ENCODE peak calls at places on chromosomes 12 and 14, in six cellular contexts. One of them, this sample, is unnamed.

GRCh38 chr12:32273712-32274111 is 125.6 kb upstream of the FGD4 start:
- DNase-seq in astrocyte of the spinal cord: no peak
- DNase-seq in kidney: no peak
- DNase-seq in astrocyte of the cerebellum: no peak
- DNase-seq in GM23338: peak; percentile 66
- DNase-seq in brain microvascular endothelial cell: no peak
- DNase-seq in this sample: no peak

GRCh38 chr12:67747869-67748760 is 99.6 kb downstream of the DYRK2 start:
- DNase-seq in kidney: no peak
- DNase-seq in GM23338: no peak
- DNase-seq in brain microvascular endothelial cell: no peak
- DNase-seq in astrocyte of the cerebellum: peak; percentile 8
- DNase-seq in astrocyte of the spinal cord: peak; percentile 61
- DNase-seq in this sample: peak; percentile 60

GRCh38 chr12:42589465-42590323 is at the start of gene PRICKLE1:
- DNase-seq in astrocyte of the cerebellum: peak; percentile 32
- DNase-seq in brain microvascular endothelial cell: peak; percentile 22
- DNase-seq in kidney: peak; percentile 79
- DNase-seq in astrocyte of the spinal cord: peak; percentile 74
- DNase-seq in GM23338: peak; percentile 67
- DNase-seq in this sample: no peak

GRCh38 chr14:94971750-94972149 is 185.6 kb downstream of the DICER1 start:
- DNase-seq in astrocyte of the cerebellum: peak; percentile 12
- DNase-seq in astrocyte of the spinal cord: no peak
- DNase-seq in GM23338: no peak
- DNase-seq in kidney: no peak
- DNase-seq in brain microvascular endothelial cell: no peak
- DNase-seq in this sample: no peak

GRCh38 chr12:88416786-88417185 is 163.5 kb downstream of the KITLG start:
- DNase-seq in astrocyte of the cerebellum: no peak
- DNase-seq in brain microvascular endothelial cell: no peak
- DNase-seq in kidney: no peak
- DNase-seq in GM23338: no peak
- DNase-seq in astrocyte of the spinal cord: no peak
- DNase-seq in this sample: no peak

GRCh38 chr14:34684578-34684977 is 29.8 kb downstream of the CFL2 start:
- DNase-seq in brain microvascular endothelial cell: no peak
- DNase-seq in GM23338: no peak
- DNase-seq in kidney: no peak
- DNase-seq in astrocyte of the cerebellum: no peak
- DNase-seq in astrocyte of the spinal cord: peak; percentile 20
- DNase-seq in this sample: no peak

GRCh38 chr14:52596320-52596719 is 43.7 kb downstream of the GPR137C start:
- DNase-seq in astrocyte of the spinal cord: no peak
- DNase-seq in brain microvascular endothelial cell: no peak
- DNase-seq in GM23338: peak; percentile 73
- DNase-seq in astrocyte of the cerebellum: no peak
- DNase-seq in kidney: no peak
- DNase-seq in this sample: no peak

GRCh38 chr12:80262372-80263170 is 163.2 kb downstream of the OTOGL start:
- DNase-seq in brain microvascular endothelial cell: no peak
- DNase-seq in astrocyte of the cerebellum: no peak
- DNase-seq in astrocyte of the spinal cord: no peak
- DNase-seq in GM23338: no peak
- DNase-seq in kidney: no peak
- DNase-seq in this sample: peak; percentile 80

GRCh38 chr12:48988030-48988649 is 10.0 kb downstream of the WNT1 start:
- DNase-seq in brain microvascular endothelial cell: peak; percentile 41
- DNase-seq in astrocyte of the spinal cord: no peak
- DNase-seq in GM23338: peak; percentile 89
- DNase-seq in astrocyte of the cerebellum: no peak
- DNase-seq in kidney: no peak
- DNase-seq in this sample: no peak

GRCh38 chr12:107091381-107091780 is 2.0 kb downstream of the CRY1 start:
- DNase-seq in brain microvascular endothelial cell: peak; percentile 59
- DNase-seq in astrocyte of the cerebellum: peak; percentile 31
- DNase-seq in astrocyte of the spinal cord: peak; percentile 64
- DNase-seq in kidney: no peak
- DNase-seq in GM23338: no peak
- DNase-seq in this sample: no peak

GRCh38 chr14:104108570-104109060 is 23.1 kb downstream of the ASPG start:
- DNase-seq in astrocyte of the cerebellum: no peak
- DNase-seq in astrocyte of the spinal cord: no peak
- DNase-seq in kidney: peak; percentile 65
- DNase-seq in brain microvascular endothelial cell: no peak
- DNase-seq in GM23338: no peak
- DNase-seq in this sample: no peak

GRCh38 chr12:2752676-2753371 is 41.9 kb upstream of the FKBP4 start:
- DNase-seq in kidney: peak; percentile 90
- DNase-seq in astrocyte of the spinal cord: peak; percentile 68
- DNase-seq in GM23338: peak; percentile 93
- DNase-seq in astrocyte of the cerebellum: peak; percentile 24
- DNase-seq in brain microvascular endothelial cell: peak; percentile 31
- DNase-seq in this sample: no peak

GRCh38 chr12:22709292-22709691 is 84.3 kb downstream of the ETNK1 start:
- DNase-seq in GM23338: peak; percentile 75
- DNase-seq in astrocyte of the spinal cord: peak; percentile 26
- DNase-seq in kidney: no peak
- DNase-seq in astrocyte of the cerebellum: peak; percentile 29
- DNase-seq in brain microvascular endothelial cell: no peak
- DNase-seq in this sample: no peak

GRCh38 chr12:119071638-119072231 is 90.4 kb downstream of the SRRM4 start:
- DNase-seq in brain microvascular endothelial cell: no peak
- DNase-seq in astrocyte of the cerebellum: no peak
- DNase-seq in astrocyte of the spinal cord: no peak
- DNase-seq in GM23338: no peak
- DNase-seq in kidney: no peak
- DNase-seq in this sample: no peak

GRCh38 chr14:60220084-60220483 is 28.9 kb upstream of the PPM1A start:
- DNase-seq in astrocyte of the spinal cord: no peak
- DNase-seq in astrocyte of the cerebellum: no peak
- DNase-seq in GM23338: no peak
- DNase-seq in brain microvascular endothelial cell: no peak
- DNase-seq in kidney: no peak
- DNase-seq in this sample: no peak

GRCh38 chr12:75836533-75836932 is 195.0 kb downstream of the PHLDA1 start:
- DNase-seq in GM23338: no peak
- DNase-seq in kidney: no peak
- DNase-seq in astrocyte of the cerebellum: no peak
- DNase-seq in brain microvascular endothelial cell: no peak
- DNase-seq in astrocyte of the spinal cord: no peak
- DNase-seq in this sample: no peak

GRCh38 chr14:50083467-50084337 is 32.7 kb downstream of the VCPKMT start:
- DNase-seq in brain microvascular endothelial cell: no peak
- DNase-seq in astrocyte of the spinal cord: no peak
- DNase-seq in kidney: peak; percentile 60
- DNase-seq in GM23338: no peak
- DNase-seq in astrocyte of the cerebellum: no peak
- DNase-seq in this sample: no peak

GRCh38 chr14:92601757-92602417 is 88.3 kb downstream of the RIN3 start:
- DNase-seq in GM23338: no peak
- DNase-seq in astrocyte of the cerebellum: no peak
- DNase-seq in kidney: no peak
- DNase-seq in brain microvascular endothelial cell: no peak
- DNase-seq in astrocyte of the spinal cord: no peak
- DNase-seq in this sample: no peak

GRCh38 chr12:57233357-57234232 is 4.1 kb downstream of the SHMT2 start:
- DNase-seq in astrocyte of the cerebellum: no peak
- DNase-seq in kidney: peak; percentile 56
- DNase-seq in astrocyte of the spinal cord: peak; percentile 42
- DNase-seq in brain microvascular endothelial cell: peak; percentile 81
- DNase-seq in GM23338: no peak
- DNase-seq in this sample: no peak

GRCh38 chr12:57234233-57234570 is 4.7 kb downstream of the SHMT2 start:
- DNase-seq in GM23338: no peak
- DNase-seq in astrocyte of the spinal cord: no peak
- DNase-seq in kidney: no peak
- DNase-seq in brain microvascular endothelial cell: no peak
- DNase-seq in astrocyte of the cerebellum: no peak
- DNase-seq in this sample: no peak

GRCh38 chr12:57231276-57232021 is 1.9 kb downstream of the SHMT2 start:
- DNase-seq in GM23338: no peak
- DNase-seq in brain microvascular endothelial cell: no peak
- DNase-seq in astrocyte of the spinal cord: no peak
- DNase-seq in astrocyte of the cerebellum: no peak
- DNase-seq in kidney: peak; percentile 44
- DNase-seq in this sample: no peak

GRCh38 chr12:57230381-57231155 is 1.1 kb downstream of the SHMT2 start:
- DNase-seq in astrocyte of the cerebellum: no peak
- DNase-seq in brain microvascular endothelial cell: no peak
- DNase-seq in GM23338: no peak
- DNase-seq in astrocyte of the spinal cord: no peak
- DNase-seq in kidney: peak; percentile 63
- DNase-seq in this sample: no peak

DNA sequence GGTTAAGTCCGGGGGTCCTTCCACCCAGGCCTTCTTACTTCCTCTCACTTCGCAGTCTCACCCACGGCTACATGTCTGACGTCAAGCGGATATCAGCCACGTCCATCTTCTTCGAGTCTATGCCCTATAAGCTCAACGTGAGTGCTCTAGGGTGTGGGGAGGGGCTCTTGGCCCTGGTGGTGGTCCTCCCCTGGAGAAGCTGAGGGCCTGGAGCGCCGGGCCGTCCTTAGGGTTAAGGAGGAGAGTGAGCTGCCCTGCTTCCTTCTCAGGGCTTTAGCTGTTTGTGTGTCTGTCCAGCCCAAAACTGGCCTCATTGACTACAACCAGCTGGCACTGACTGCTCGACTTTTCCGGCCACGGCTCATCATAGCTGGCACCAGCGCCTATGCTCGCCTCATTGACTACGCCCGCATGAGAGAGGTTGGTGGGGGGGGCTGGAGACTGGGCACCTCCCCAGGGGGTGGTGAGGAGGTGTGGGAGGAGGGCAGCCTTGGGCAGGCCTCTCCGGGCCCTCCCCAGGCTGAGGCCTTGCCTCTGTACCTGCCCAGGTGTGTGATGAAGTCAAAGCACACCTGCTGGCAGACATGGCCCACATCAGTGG is 2.7 kb downstream of the SHMT2 start:
- DNase-seq in astrocyte of the cerebellum: no peak
- DNase-seq in kidney: peak; percentile 49
- DNase-seq in GM23338: no peak
- DNase-seq in astrocyte of the spinal cord: no peak
- DNase-seq in brain microvascular endothelial cell: no peak
- DNase-seq in this sample: no peak
- H3K4me3 ChIP-seq in astrocyte of the cerebellum: no peak overlapping the region
- H3K4me3 ChIP-seq in kidney: no peak overlapping the region
- H3K4me3 ChIP-seq in GM23338: no peak overlapping the region
- H3K4me3 ChIP-seq in astrocyte of the spinal cord: no peak overlapping the region
- H3K4me3 ChIP-seq in brain microvascular endothelial cell: no peak overlapping the region
- H3K4me3 ChIP-seq in this sample: no peak overlapping the region

DNA sequence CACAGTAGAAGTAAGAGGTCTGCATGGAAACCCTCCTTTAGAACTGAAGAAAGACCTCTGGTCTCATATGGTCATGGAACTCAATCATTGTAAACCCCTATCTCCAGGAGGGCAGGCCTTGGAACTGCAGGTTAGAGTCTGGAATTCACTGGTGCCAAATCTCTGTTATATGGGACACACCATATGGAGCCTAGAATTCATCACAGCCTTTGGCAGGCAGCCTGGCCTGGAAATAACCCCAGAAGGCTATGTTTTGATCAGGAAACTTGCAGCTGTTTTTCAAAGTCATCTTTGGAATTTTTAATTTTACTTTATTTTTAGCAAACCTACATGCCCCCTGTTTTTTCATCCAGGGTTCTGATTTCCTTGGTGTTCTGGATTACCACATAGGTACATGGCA is 339.3 kb upstream of the TBX3 start:
- DNase-seq in kidney: no peak
- DNase-seq in brain microvascular endothelial cell: no peak
- DNase-seq in astrocyte of the cerebellum: peak; percentile 19
- DNase-seq in astrocyte of the spinal cord: no peak
- DNase-seq in GM23338: no peak
- DNase-seq in this sample: no peak
- TF ChIP-seq CTCF in kidney: no peak
- TF ChIP-seq CTCF in brain microvascular endothelial cell: no peak
- TF ChIP-seq CTCF in astrocyte of the cerebellum: no peak
- TF ChIP-seq CTCF in astrocyte of the spinal cord: no peak
- TF ChIP-seq CTCF in GM23338: no peak
- TF ChIP-seq CTCF in this sample: no peak

DNA sequence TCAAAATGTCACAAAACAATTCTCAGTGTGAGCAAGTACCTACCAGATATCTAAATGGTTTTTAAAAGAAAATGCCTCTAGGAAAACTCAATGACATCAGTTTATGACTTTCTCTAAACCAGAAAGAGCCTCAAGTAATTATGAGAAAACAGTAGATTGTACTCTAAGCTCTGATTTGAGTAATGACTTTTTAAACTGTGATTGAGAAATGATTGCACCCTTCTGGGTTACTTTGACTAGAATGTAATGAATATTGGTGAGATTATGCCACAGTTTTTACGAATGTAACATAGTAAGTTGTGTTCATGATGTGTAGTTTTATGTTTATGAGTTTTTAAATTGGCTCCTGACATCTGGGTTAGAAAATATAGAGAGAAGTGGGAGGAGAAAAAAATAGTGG is 68.8 kb downstream of the ALX1 start:
- DNase-seq in brain microvascular endothelial cell: no peak
- DNase-seq in kidney: no peak
- DNase-seq in GM23338: no peak
- DNase-seq in astrocyte of the spinal cord: no peak
- DNase-seq in astrocyte of the cerebellum: no peak
- DNase-seq in this sample: no peak
- H3K4me3 ChIP-seq in brain microvascular endothelial cell: no peak overlapping the region
- H3K4me3 ChIP-seq in kidney: no peak overlapping the region
- H3K4me3 ChIP-seq in GM23338: no peak overlapping the region
- H3K4me3 ChIP-seq in astrocyte of the spinal cord: no peak overlapping the region
- H3K4me3 ChIP-seq in astrocyte of the cerebellum: no peak overlapping the region
- H3K4me3 ChIP-seq in this sample: no peak overlapping the region

GRCh38 chr12:7076493-7076892 is 15.8 kb downstream of the C1R start:
- DNase-seq in astrocyte of the spinal cord: no peak
- DNase-seq in brain microvascular endothelial cell: no peak
- DNase-seq in astrocyte of the cerebellum: no peak
- DNase-seq in kidney: no peak
- DNase-seq in GM23338: no peak
- DNase-seq in this sample: no peak

GRCh38 chr12:7075931-7076330 is 15.4 kb downstream of the C1S start:
- DNase-seq in astrocyte of the spinal cord: no peak
- DNase-seq in brain microvascular endothelial cell: no peak
- DNase-seq in astrocyte of the cerebellum: no peak
- DNase-seq in GM23338: no peak
- DNase-seq in kidney: no peak
- DNase-seq in this sample: no peak

GRCh38 chr12:7079826-7080125 is 12.5 kb downstream of the C1R start:
- DNase-seq in GM23338: no peak
- DNase-seq in astrocyte of the spinal cord: peak; percentile 53
- DNase-seq in astrocyte of the cerebellum: no peak
- DNase-seq in brain microvascular endothelial cell: peak; percentile 64
- DNase-seq in kidney: no peak
- DNase-seq in this sample: peak; percentile 32

GRCh38 chr12:7075518-7075917 is 15.0 kb downstream of the C1S start:
- DNase-seq in GM23338: no peak
- DNase-seq in astrocyte of the cerebellum: no peak
- DNase-seq in brain microvascular endothelial cell: no peak
- DNase-seq in kidney: no peak
- DNase-seq in astrocyte of the spinal cord: no peak
- DNase-seq in this sample: no peak

DNA sequence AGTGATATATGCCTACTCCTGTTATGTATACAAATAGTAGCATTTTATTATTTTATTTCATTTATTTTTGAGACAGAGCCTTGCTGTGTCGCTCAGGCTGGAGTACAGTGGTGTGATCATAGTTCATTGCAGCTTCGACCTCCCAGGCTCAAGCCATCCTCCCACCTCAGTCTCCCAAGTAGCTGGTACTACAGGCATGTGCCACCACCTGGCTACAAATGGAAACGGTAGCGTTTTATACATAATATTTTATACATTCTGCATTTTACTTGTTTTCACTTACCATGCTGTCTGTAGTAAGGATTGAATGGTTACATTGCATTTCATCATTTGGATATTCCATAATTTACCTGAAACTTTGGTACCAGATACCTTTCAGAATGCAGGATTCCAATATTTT is 14.1 kb downstream of the C1R start:
- DNase-seq in brain microvascular endothelial cell: no peak
- DNase-seq in kidney: no peak
- DNase-seq in astrocyte of the spinal cord: no peak
- DNase-seq in GM23338: no peak
- DNase-seq in astrocyte of the cerebellum: no peak
- DNase-seq in this sample: no peak
- TF ChIP-seq CTCF in brain microvascular endothelial cell: no peak
- TF ChIP-seq CTCF in kidney: no peak
- TF ChIP-seq CTCF in astrocyte of the spinal cord: no peak
- TF ChIP-seq CTCF in GM23338: no peak
- TF ChIP-seq CTCF in astrocyte of the cerebellum: no peak
- TF ChIP-seq CTCF in this sample: no peak

This sample was measured in epithelial cell of proximal tubule.